ENCODE peak calls at places on chromosomes 1 and 21, in four cellular contexts. W is neural progenitor cell, B is lung, I is GM06990. X is an unnamed sample.

GRCh38 chr1:67764674-67765073 is 68.6 kb downstream of the GNG12 start:
- DNase-seq in B (no peak), W (no peak), I (no peak), X (no peak)

GRCh38 chr1:100573960-100574359 is 36.0 kb downstream of the GPR88 start:
- DNase-seq in I (no peak), B (no peak), W (no peak), X (no peak)

GRCh38 chr1:208025036-208025435 is 114.1 kb upstream of the CD34 start:
- DNase-seq in W (no peak), I (no peak), B (no peak), X (no peak)

GRCh38 chr21:28272272-28272992 is 720.2 kb downstream of the LTN1 start:
- DNase-seq in W (no peak), I (no peak), B (no peak), X (no peak)

GRCh38 chr21:33794586-33794985 is 121.0 kb downstream of the ATP5PO start:
- DNase-seq in W (peak), B (no peak), I (no peak), X (no peak)

GRCh38 chr1:184954232-184954995 is 19.9 kb downstream of the NIBAN1 start:
- DNase-seq in B (no peak), W (no peak), I (no peak), X (no peak)

GRCh38 chr1:169060010-169060722 is 46.3 kb upstream of the ATP1B1 start:
- DNase-seq in W (no peak), B (no peak), I (no peak), X (no peak)

GRCh38 chr1:63005812-63006211 is 221.9 kb downstream of the ATG4C start:
- DNase-seq in W (no peak), B (no peak), I (no peak), X (no peak)

GRCh38 chr1:236141447-236142357 is 637 bp upstream of the GPR137B start:
- DNase-seq in I (peak), W (peak), B (no peak), X (peak)

GRCh38 chr1:100955322-100955721 is 59.4 kb downstream of the SLC30A7 start:
- DNase-seq in W (peak), I (no peak), B (no peak), X (no peak)

GRCh38 chr1:156308078-156308477 is 9.0 kb upstream of the VHLL start:
- DNase-seq in I (no peak), W (no peak), B (no peak), X (no peak)

GRCh38 chr1:219535021-219535420 is 77.9 kb downstream of the ZC3H11B start:
- DNase-seq in W (no peak), B (no peak), I (no peak), X (no peak)

GRCh38 chr1:38786040-38786436 is 73.5 kb downstream of the RRAGC start:
- DNase-seq in W (no peak), I (no peak), B (no peak), X (no peak)

GRCh38 chr1:231037585-231038517 is 2.2 kb downstream of the FAM89A start:
- DNase-seq in W (no peak), I (no peak), B (no peak), X (no peak)

GRCh38 chr1:198168180-198168579 is 11.4 kb downstream of the NEK7 start:
- DNase-seq in I (no peak), B (no peak), W (no peak), X (no peak)

GRCh38 chr1:84181350-84182005 is 37.4 kb downstream of the PRKACB start:
- DNase-seq in W (no peak), I (no peak), B (no peak), X (no peak)

GRCh38 chr1:223141021-223141420 is 2.0 kb downstream of the TLR5 start:
- DNase-seq in I (no peak), W (peak), B (no peak), X (no peak)

GRCh38 chr1:7810395-7810794 is 26.3 kb downstream of the PER3 start:
- DNase-seq in W (no peak), I (no peak), B (no peak), X (no peak)

GRCh38 chr1:214107322-214108096 is 119.7 kb downstream of the PROX1 start:
- DNase-seq in I (no peak), W (no peak), B (no peak), X (no peak)

DNA sequence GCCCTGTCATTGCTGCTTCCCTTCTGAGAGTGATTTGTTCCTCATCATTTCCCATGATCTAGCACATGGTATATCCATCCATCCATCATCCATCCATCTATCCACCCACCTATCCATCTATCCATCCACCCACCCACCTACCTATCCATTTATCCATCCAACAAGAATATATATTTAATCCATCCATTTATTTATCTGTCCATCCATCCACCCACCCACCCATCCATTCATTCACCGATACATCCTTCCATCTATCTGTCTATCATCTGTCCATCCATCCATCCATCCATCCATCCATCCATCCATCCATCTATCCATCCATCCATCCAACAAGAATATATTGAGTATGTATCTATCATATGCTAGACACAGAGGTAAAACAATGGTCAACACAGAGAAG is 100.0 kb upstream of the ACTL8 start:
- DNase-seq in W (no peak), B (no peak), I (no peak), X (no peak)
- H3K4me3 ChIP-seq in W (no peak), B (no peak), I (no peak), X (no peak)

DNA sequence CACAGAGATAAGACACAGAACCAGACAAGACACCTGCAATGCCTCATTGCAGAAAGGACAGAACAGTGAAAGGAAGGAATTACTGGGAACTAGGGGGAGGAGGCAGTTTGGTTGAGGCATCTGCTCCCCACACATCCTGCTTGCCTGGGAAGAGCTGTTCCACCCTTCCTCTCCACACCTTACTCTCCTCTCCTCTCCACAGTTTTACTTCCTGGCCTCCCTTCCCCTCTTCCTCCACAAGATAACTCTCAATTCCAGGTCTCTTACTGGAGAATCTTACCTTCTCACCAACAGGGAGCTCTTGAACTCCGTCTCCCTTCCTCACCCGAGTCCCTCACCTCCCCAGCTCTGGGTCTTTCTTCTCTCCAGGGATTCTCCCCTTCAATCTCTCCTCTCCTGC is 2.1 kb downstream of the ELOVL1 start:
- DNase-seq in I (no peak), W (no peak), B (no peak), X (no peak)
- H3K4me3 ChIP-seq in I (peak), W (no peak), B (no peak), X (no peak)

GRCh38 chr1:28927442-28928305 is 13.3 kb downstream of the EPB41 start:
- DNase-seq in I (no peak), B (no peak), W (peak), X (no peak)
- H3K4me3 ChIP-seq in I (peak), B (no peak), W (peak), X (peak)

GRCh38 chr1:167330601-167331293 is 110.1 kb downstream of the POU2F1 start:
- DNase-seq in W (no peak), I (peak), B (no peak), X (no peak)
- H3K4me3 ChIP-seq in W (no peak), I (peak), B (no peak), X (no peak)

GRCh38 chr1:245019904-245020486 is 134.8 kb upstream of the KIF26B start:
- DNase-seq in I (peak), B (no peak), W (no peak), X (no peak)
- H3K4me3 ChIP-seq in I (no peak), B (no peak), W (no peak), X (no peak)

DNA sequence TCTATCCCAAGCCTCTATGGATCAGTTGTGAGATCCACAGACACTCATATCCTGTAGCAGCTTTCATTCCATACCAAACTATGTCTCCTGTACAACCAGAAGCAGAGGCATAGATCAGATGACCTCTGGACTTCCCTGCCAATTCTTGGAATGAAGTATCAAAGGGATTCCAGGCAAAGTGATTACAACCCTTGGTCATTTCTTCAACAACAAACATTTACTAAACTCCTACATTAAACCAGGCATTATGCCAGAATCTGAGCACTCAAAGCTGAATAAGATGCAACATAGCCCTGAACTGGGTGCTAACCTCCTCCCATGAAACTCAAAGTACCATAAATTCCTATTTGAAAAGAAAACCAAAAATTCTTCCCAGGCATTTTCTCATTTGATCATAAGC is 121.3 kb upstream of the SGIP1 start:
- DNase-seq in B (no peak), W (no peak), I (no peak), X (no peak)
- H3K4me3 ChIP-seq in B (no peak), W (no peak), I (no peak), X (no peak)